ENCODE peak calls at places on chromosomes 12 and 14, in four cellular contexts. C is PC-3, Q is PC-9, E is OCI-LY7. J is an unnamed sample. For H3K9me2 and H3K9me3, the result is how much of the 10 kb centered on the place peaks cover.

GRCh38 chr12:70607107-70607506 is 30.1 kb downstream of the PTPRB start:
- DNase-seq in Q (no peak), C (no peak), E (no peak), J (no peak)

GRCh38 chr12:40697566-40698257 is 5.5 kb downstream of the CNTN1 start:
- DNase-seq in Q (no peak), C (peak), E (no peak), J (no peak)

GRCh38 chr14:101719708-101720107 is 41.8 kb upstream of the PPP2R5C start:
- DNase-seq in E (no peak), C (no peak), Q (no peak), J (no peak)

GRCh38 chr14:103041464-103041863 is 15.9 kb downstream of the CDC42BPB start:
- DNase-seq in Q (no peak), E (no peak), C (no peak), J (no peak)

GRCh38 chr12:119804011-119804641 is 73.0 kb downstream of the CIT start:
- DNase-seq in Q (peak), E (no peak), C (peak), J (peak)

GRCh38 chr12:91922674-91923073 is 223.0 kb downstream of the BTG1 start:
- DNase-seq in E (no peak), Q (no peak), C (no peak), J (no peak)

GRCh38 chr12:26872623-26873022 is 39.6 kb upstream of the ITPR2 start:
- DNase-seq in C (no peak), E (no peak), Q (no peak), J (no peak)

GRCh38 chr12:32198555-32198954 is 91.9 kb downstream of the BICD1 start:
- DNase-seq in E (no peak), Q (no peak), C (peak), J (no peak)

GRCh38 chr12:57823131-57823907 is 4.8 kb upstream of the AVIL start:
- DNase-seq in E (no peak), C (no peak), Q (no peak), J (no peak)

GRCh38 chr14:85528882-85529585 is 910 bp upstream of the FLRT2 start:
- DNase-seq in E (no peak), Q (peak), C (peak), J (no peak)

GRCh38 chr14:98458702-98459101 is 813.3 kb downstream of the BCL11B start:
- DNase-seq in C (no peak), Q (no peak), E (no peak), J (no peak)
- H3K9me2 ChIP-seq in C (under half), Q (under half), E (under half), J (under half)

GRCh38 chr12:132500137-132500855 is 10.3 kb downstream of the FBRSL1 start:
- DNase-seq in C (no peak), E (no peak), Q (no peak), J (peak)
- H3K9me3 ChIP-seq in C (under half), E (under half), Q (under half), J (under half)

DNA sequence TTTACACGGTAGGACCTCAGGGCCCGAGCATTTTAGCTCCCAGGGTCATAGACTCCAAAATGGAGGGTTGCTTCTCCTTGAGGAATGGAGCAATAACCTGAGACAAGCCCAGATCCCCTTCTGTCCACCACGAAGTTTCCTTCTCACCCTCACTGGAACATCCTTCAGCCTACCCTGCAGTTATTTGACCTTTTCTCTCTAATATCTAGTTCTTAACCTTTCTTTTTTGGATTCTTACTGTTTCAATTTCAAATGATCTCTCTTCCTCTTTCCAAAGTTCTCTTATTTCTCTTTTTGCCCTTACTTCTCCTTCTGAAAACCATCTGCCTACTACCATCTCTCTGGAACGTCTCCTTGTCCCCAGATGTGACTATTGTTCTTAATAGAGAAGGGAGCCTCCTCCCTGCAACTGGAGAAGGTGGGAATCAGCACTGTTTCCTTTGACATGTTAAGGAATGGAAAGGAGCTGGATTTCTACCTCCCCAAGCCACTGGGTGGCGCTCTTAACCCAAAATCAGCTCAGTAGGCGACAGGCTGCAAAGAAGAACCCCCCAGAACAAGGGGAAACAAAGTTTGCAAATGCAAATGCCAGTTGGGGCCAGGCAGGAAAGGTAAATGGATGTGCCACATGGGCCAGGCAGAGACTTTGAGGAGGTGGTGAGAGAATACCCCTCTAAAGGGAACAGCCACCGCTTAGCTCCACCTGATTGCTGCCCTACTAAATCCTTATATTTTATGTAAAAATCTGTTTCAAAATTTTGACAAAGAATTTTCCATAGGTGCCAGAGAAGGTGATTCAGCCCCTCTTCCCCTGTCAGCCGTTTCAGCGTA is 22.4 kb upstream of the PDE1B start:
- DNase-seq in E (peak), Q (peak), C (peak), J (peak)
- H2AFZ ChIP-seq in E (no peak), Q (no peak), C (no peak), J (no peak)

GRCh38 chr12:87152841-87153528 is 876.2 kb downstream of the C12orf50 start:
- DNase-seq in C (no peak), Q (no peak), E (no peak), J (no peak)

GRCh38 chr12:87150969-87151662 is 878.1 kb downstream of the C12orf50 start:
- DNase-seq in C (peak), Q (peak), E (no peak), J (no peak)

GRCh38 chr12:87157791-87158190 is 871.4 kb downstream of the C12orf50 start:
- DNase-seq in C (peak), Q (peak), E (no peak), J (no peak)

GRCh38 chr12:87152084-87152483 is 877.1 kb downstream of the C12orf50 start:
- DNase-seq in C (no peak), Q (no peak), E (no peak), J (no peak)

DNA sequence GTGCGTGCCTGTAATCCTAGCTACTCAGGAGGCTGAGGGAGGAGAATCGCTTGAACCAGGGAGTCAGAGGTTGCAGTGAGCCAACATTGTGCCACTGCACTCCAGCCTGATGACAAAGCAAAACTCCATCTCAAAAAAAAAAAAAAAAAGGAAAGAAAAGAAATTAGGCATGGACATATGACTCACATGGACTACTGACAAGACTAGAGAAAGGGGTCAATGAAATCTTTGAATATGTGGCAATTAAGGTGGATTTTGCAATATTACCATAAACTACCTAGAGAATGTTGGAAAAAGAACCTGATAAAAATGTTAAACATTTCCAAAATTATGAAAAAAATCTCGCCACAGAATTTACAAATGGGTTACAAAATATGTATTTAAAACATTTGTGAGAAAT is 873.6 kb downstream of the C12orf50 start:
- DNase-seq in C (peak), Q (no peak), E (no peak), J (no peak)
- H3K9me2 ChIP-seq in C (under half), Q (under half), E (under half), J (under half)

GRCh38 chr14:27253946-27254345 is 656.1 kb upstream of the NOVA1 start:
- DNase-seq in C (no peak), Q (no peak), E (no peak), J (no peak)
- H3K9me3 ChIP-seq in C (under half), Q (under half), E (under half), J (under half)